ENCODE peak calls at places on chromosome 5, in five cellular contexts. S is caudate nucleus, R is hepatic stellate cell, O is KG1, P is iPS-NIHi11. L is an unnamed sample.

GRCh38 chr5:121634946-121635345 is 216.7 kb upstream of the FTMT start:
- DNase-seq in S (no peak), R (no peak), O (no peak), P (no peak), L (no peak)

GRCh38 chr5:535781-536698 is 11.8 kb upstream of the SLC9A3 start:
- DNase-seq in P (no peak), R (no peak), S (no peak), O (no peak), L (no peak)

GRCh38 chr5:81081461-81081835 is 121.3 kb downstream of the RASGRF2 start:
- DNase-seq in P (no peak), R (no peak), O (no peak), S (peak; percentile 11), L (no peak)

GRCh38 chr5:177496111-177497010 is 1.0 kb downstream of the PDLIM7 start:
- DNase-seq in P (peak; percentile 78), S (no peak), R (peak; percentile 90), O (no peak), L (no peak)

GRCh38 chr5:176995896-176996767 is 10.4 kb downstream of the UIMC1 start:
- DNase-seq in P (no peak), O (no peak), R (peak; percentile 19), S (no peak), L (no peak)

GRCh38 chr5:94747371-94747770 is 128.9 kb downstream of the SLF1 start:
- DNase-seq in O (no peak), P (no peak), S (no peak), R (no peak), L (no peak)

GRCh38 chr5:88884435-88884877 is 1.5 kb upstream of the MEF2C start:
- DNase-seq in O (no peak), S (no peak), R (no peak), P (no peak), L (peak; percentile 9)

GRCh38 chr5:78638973-78639669 is 9.5 kb downstream of the LHFPL2 start:
- DNase-seq in R (no peak), O (no peak), P (no peak), S (no peak), L (no peak)

GRCh38 chr5:160462167-160462566 is 40.5 kb downstream of the PTTG1 start:
- DNase-seq in R (no peak), S (no peak), O (no peak), P (no peak), L (no peak)

GRCh38 chr5:68446487-68446894 is 230.9 kb downstream of the PIK3R1 start:
- DNase-seq in O (no peak), P (no peak), S (no peak), R (no peak), L (no peak)

GRCh38 chr5:38948501-38948900 is 102.7 kb downstream of the OSMR start:
- DNase-seq in O (no peak), R (no peak), P (no peak), S (no peak), L (no peak)

GRCh38 chr5:60248900-60249299 is 355.4 kb upstream of the PDE4D start:
- DNase-seq in S (no peak), R (no peak), O (peak; percentile 78), P (no peak), L (peak; percentile 98)

GRCh38 chr5:145943674-145944121 is 7.3 kb downstream of the SH3RF2 start:
- DNase-seq in R (no peak), S (no peak), P (no peak), O (no peak), L (peak; percentile 34)